ENCODE peak calls at places on chromosome 22, in four cellular contexts. H, C, P and K are unnamed samples.

GRCh38 chr22:45262931-45263789 is 21.6 kb upstream of the UPK3A start:
- DNase-seq in P (no peak), C (no peak), H (no peak), K (no peak)

GRCh38 chr22:19016081-19016480 is 80.0 kb upstream of the PRODH start:
- DNase-seq in C (no peak), H (no peak), P (peak), K (no peak)

GRCh38 chr22:45548991-45549736 is 46.5 kb downstream of the FBLN1 start:
- DNase-seq in C (no peak), H (peak), P (no peak), K (no peak)

GRCh38 chr22:37983860-37984791 is at the start of gene SOX10:
- DNase-seq in P (peak), H (no peak), C (no peak), K (no peak)

GRCh38 chr22:50705851-50706351 is 32.1 kb upstream of the ACR start:
- DNase-seq in C (no peak), H (no peak), P (no peak), K (no peak)

GRCh38 chr22:48882636-48883200 is 945.0 kb downstream of the BRD1 start:
- DNase-seq in P (no peak), C (no peak), H (no peak), K (no peak)

GRCh38 chr22:50184004-50184461 is 1.7 kb upstream of the TRABD start:
- DNase-seq in H (no peak), P (no peak), C (no peak), K (no peak)

GRCh38 chr22:46289244-46289891 is 7.3 kb upstream of the GTSE1 start:
- DNase-seq in C (no peak), H (no peak), P (no peak), K (no peak)

GRCh38 chr22:17944205-17944725 is 80.1 kb downstream of the MICAL3 start:
- DNase-seq in P (no peak), C (no peak), H (no peak), K (no peak)

GRCh38 chr22:45229181-45229580 is 11.5 kb downstream of the KIAA0930 start:
- DNase-seq in P (no peak), C (no peak), H (no peak), K (no peak)

GRCh38 chr22:47196881-47197701 is 434.6 kb downstream of the TBC1D22A start:
- DNase-seq in P (no peak), H (no peak), C (no peak), K (no peak)

GRCh38 chr22:50018608-50019291 is 6.2 kb upstream of the IL17REL start:
- DNase-seq in H (no peak), P (no peak), C (no peak), K (no peak)

GRCh38 chr22:48278620-48279464 is 1516.4 kb downstream of the TBC1D22A start:
- DNase-seq in H (no peak), P (no peak), C (no peak), K (no peak)

GRCh38 chr22:46613606-46613997 is 6.6 kb upstream of the GRAMD4 start:
- DNase-seq in P (no peak), C (peak), H (no peak), K (no peak)

GRCh38 chr22:19177164-19178064 is 1.1 kb downstream of the SLC25A1 start:
- DNase-seq in C (no peak), P (no peak), H (no peak), K (no peak)

GRCh38 chr22:19109198-19110063 is 12.8 kb downstream of the DGCR2 start:
- DNase-seq in C (peak), P (no peak), H (no peak), K (no peak)

GRCh38 chr22:50186789-50187523 is 1.2 kb downstream of the TRABD start:
- DNase-seq in P (no peak), C (no peak), H (no peak), K (no peak)

GRCh38 chr22:45493286-45493771 is 9.4 kb upstream of the FBLN1 start:
- DNase-seq in C (no peak), H (no peak), P (no peak), K (no peak)

GRCh38 chr22:49037701-49038245 is 789.9 kb downstream of the BRD1 start:
- DNase-seq in C (no peak), H (no peak), P (no peak), K (no peak)

GRCh38 chr22:46071451-46072029 is 78.8 kb upstream of the PPARA start:
- DNase-seq in C (peak), P (peak), H (peak), K (no peak)

GRCh38 chr22:30305906-30306628 is 16.8 kb upstream of the CASTOR1 start:
- DNase-seq in P (no peak), C (no peak), H (no peak), K (no peak)

GRCh38 chr22:45807156-45807915 is 135.7 kb downstream of the ATXN10 start:
- DNase-seq in C (no peak), P (no peak), H (no peak), K (no peak)

GRCh38 chr22:49798486-49799151 is 29.1 kb downstream of the BRD1 start:
- DNase-seq in H (no peak), P (no peak), C (no peak), K (no peak)

GRCh38 chr22:22884010-22884887 is 3.4 kb upstream of the IGLL5 start:
- DNase-seq in C (peak), P (peak), H (peak), K (no peak)

GRCh38 chr22:47050601-47051051 is 288.2 kb downstream of the TBC1D22A start:
- DNase-seq in H (no peak), C (no peak), P (no peak), K (no peak)

GRCh38 chr22:28783786-28784671 is 11.5 kb downstream of the CCDC117 start:
- DNase-seq in C (peak), P (no peak), H (no peak), K (no peak)

GRCh38 chr22:45885941-45886395 is 91.0 kb downstream of the WNT7B start:
- DNase-seq in C (no peak), P (no peak), H (no peak), K (no peak)

GRCh38 chr22:49751968-49752597 is 75.6 kb downstream of the BRD1 start:
- DNase-seq in C (no peak), P (no peak), H (no peak), K (no peak)

GRCh38 chr22:24954114-24954463 is 1.6 kb downstream of the KIAA1671 start:
- DNase-seq in C (peak), H (no peak), P (no peak), K (no peak)
- TF ChIP-seq POLR2AphosphoS5 in C (no peak), H (no peak), P (no peak), K (no peak)

GRCh38 chr22:39348909-39349505 is 784 bp upstream of the SYNGR1 start:
- DNase-seq in H (no peak), P (no peak), C (no peak), K (no peak)

GRCh38 chr22:39351689-39352214 is 2.0 kb downstream of the SYNGR1 start:
- DNase-seq in P (no peak), H (no peak), C (no peak), K (peak)

GRCh38 chr22:39350803-39351688 is 1.3 kb downstream of the SYNGR1 start:
- DNase-seq in C (no peak), P (no peak), H (no peak), K (no peak)

GRCh38 chr22:39349967-39350802 is at the start of gene SYNGR1:
- DNase-seq in P (no peak), C (no peak), H (no peak), K (no peak)

DNA sequence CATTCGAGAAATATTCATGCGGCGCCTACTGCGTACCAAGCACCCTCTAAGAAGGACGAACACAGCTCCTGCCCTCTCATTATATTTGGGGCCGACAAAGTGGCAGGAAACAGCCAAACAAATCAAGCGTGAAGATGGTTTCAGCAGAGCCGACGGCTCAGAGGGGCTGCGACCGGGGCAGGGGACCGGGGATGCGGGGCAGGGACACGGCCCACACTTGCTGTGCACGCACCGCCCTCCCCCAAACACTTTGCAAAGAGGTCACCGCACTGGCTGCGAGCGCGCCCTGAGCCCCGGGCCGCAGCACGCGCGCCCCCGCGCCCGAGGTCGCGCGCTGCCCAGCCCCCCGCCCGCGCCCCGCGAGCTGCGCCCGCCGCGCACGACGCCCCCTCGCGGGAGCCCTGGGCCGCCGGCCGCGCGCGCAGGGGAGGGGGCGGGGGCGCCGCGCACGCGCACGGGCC is 255 bp upstream of the SYNGR1 start:
- DNase-seq in C (no peak), P (peak), H (no peak), K (no peak)
- H3K9ac ChIP-seq in C (peak), P (no peak), H (peak), K (peak)

GRCh38 chr22:36816338-36816634 is 549 bp downstream of the PVALB start:
- DNase-seq in C (no peak), P (no peak), H (no peak), K (no peak)
- TF ChIP-seq EZH2 in C (no peak), P (no peak), H (no peak), K (no peak)

GRCh38 chr22:43153916-43154315 is 2.6 kb downstream of the TSPO start:
- DNase-seq in P (no peak), C (no peak), H (no peak), K (no peak)

GRCh38 chr22:43150731-43151206 is 590 bp upstream of the TSPO start:
- DNase-seq in P (no peak), H (no peak), C (no peak), K (no peak)

GRCh38 chr22:43152001-43152354 is 619 bp downstream of the TSPO start:
- DNase-seq in H (no peak), C (peak), P (peak), K (no peak)

GRCh38 chr22:43152355-43153071 is 1.2 kb downstream of the TSPO start:
- DNase-seq in H (no peak), C (peak), P (peak), K (no peak)

DNA sequence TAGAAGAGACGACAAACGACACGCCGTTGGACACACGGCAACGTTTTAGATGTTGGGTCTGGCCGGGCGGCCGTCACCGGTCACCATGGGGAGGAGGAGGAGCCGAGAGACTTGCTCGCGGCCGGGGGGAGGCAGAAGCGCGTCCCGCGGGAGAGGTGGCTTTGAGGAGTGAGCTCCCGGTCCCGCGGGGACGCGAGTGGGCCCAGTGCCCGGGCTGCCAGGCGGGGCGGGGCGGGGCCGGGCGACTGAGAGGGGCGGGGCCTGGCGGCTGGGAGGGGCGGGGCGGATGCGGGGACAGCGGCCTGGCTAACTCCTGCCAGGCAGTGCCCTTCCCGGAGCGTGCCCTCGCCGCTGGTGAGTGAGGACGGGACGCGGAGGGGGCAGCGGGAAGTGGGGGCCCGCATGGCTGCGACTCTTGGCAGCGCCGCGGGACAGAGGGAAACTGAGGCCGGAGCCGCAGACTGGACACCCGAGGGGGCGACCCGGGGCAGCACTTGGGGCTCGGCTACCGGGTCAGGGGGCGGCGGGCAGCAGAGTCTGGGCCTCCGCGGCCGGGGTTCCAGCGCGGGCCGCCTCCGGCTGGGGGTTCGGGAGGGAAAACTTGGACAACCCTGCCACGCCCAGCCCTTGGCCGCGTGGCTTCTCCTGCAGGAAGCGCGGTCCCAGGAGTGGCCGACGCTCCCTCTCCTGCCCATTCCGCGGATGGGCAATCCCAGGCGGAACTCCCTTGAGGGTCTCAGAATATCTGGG is at the start of gene TSPO:
- DNase-seq in H (no peak), P (peak), C (peak), K (no peak)
- TF ChIP-seq POLR2AphosphoS5 in H (peak), P (no peak), C (peak), K (peak)

GRCh38 chr22:27420186-27420816 is 381.3 kb downstream of the MN1 start:
- DNase-seq in H (no peak), C (no peak), P (no peak), K (no peak)
- H3K9ac ChIP-seq in H (no peak), C (peak), P (no peak), K (no peak)

GRCh38 chr22:43892183-43892894 is 526 bp upstream of the PNPLA5 start:
- DNase-seq in P (no peak), C (no peak), H (no peak), K (no peak)
- TF ChIP-seq EZH2 in P (no peak), C (no peak), H (no peak), K (no peak)

DNA sequence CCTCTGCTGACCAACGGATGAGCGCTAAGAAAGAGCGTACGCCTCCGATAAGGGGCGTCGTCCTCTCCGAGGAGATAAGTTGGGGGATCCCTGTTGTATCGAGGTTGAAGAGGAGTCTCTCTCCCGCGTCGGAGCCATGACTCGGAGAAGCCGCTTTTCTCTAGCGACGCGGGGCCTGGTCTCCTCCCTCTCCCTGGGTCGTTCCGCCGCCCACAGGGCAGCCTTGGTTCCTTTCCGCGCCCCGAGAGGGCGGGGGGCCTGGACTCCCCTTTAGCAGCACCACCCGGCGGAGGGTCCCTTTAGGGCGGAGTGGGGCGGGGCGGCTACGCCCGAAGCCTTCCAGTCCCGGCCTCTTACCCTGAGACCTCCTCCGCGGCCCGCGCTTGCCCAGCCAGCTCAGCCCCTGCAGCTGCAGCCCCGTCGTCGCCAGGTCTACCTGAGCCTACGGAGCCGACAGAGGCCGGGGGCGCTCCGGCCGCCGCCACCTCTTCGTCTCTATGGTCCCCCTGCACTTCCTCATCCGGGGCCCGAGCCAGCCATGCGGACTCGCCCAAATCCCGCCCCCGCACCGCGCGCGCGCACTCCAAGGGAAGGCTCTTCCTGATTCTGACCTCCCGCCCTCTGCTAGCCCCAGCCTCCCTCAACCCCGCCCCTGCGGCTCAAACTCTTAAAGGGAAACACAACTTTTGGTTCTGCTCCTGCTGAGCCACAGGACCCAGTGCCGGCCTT is at the start of gene PRR14L:
- DNase-seq in P (peak), H (peak), C (peak), K (peak)
- TF ChIP-seq POLR2AphosphoS5 in P (peak), H (peak), C (peak), K (peak)